ENCODE peak calls at places on chromosomes 11 and 22, in four cellular contexts. One of them, this sample, is unnamed.
A peak's percentile ranks its signal among the peaks of the same experiment; 100 is the strongest.

GRCh38 chr11:133889188-133889587 is 43.9 kb upstream of the SPATA19 start:
- DNase-seq in HepG2: no peak
- DNase-seq in K562: no peak
- DNase-seq in HCT116: no peak
- DNase-seq in this sample: no peak

GRCh38 chr11:8706673-8707432 is 24.3 kb downstream of the RPL27A start:
- DNase-seq in HepG2: no peak
- DNase-seq in K562: no peak
- DNase-seq in HCT116: no peak
- DNase-seq in this sample: no peak

GRCh38 chr11:26078217-26078821 is 253.6 kb upstream of the ANO3 start:
- DNase-seq in HepG2: no peak
- DNase-seq in K562: no peak
- DNase-seq in HCT116: no peak
- DNase-seq in this sample: no peak

GRCh38 chr11:73945396-73945795 is 5.4 kb upstream of the DNAJB13 start:
- DNase-seq in HepG2: no peak
- DNase-seq in K562: no peak
- DNase-seq in HCT116: no peak
- DNase-seq in this sample: no peak

GRCh38 chr11:12831471-12832202 is 157.4 kb downstream of the TEAD1 start:
- DNase-seq in HepG2: no peak
- DNase-seq in K562: no peak
- DNase-seq in HCT116: no peak
- DNase-seq in this sample: no peak

GRCh38 chr22:36008565-36008964 is 20.1 kb downstream of the RBFOX2 start:
- DNase-seq in HepG2: no peak
- DNase-seq in K562: no peak
- DNase-seq in HCT116: no peak
- DNase-seq in this sample: no peak

GRCh38 chr22:50329236-50329635 is 2.4 kb upstream of the DENND6B start:
- DNase-seq in HepG2: no peak
- DNase-seq in K562: no peak
- DNase-seq in HCT116: no peak
- DNase-seq in this sample: no peak

GRCh38 chr11:117187799-117188481 is 9.4 kb downstream of the SIDT2 start:
- DNase-seq in HepG2: no peak
- DNase-seq in K562: no peak
- DNase-seq in HCT116: no peak
- DNase-seq in this sample: no peak

GRCh38 chr22:22507743-22508273 is 734 bp downstream of the ZNF280B start:
- DNase-seq in HepG2: no peak
- DNase-seq in K562: no peak
- DNase-seq in HCT116: no peak
- DNase-seq in this sample: no peak

GRCh38 chr11:122663056-122663740 is 7.7 kb downstream of the UBASH3B start:
- DNase-seq in HepG2: no peak
- DNase-seq in K562: no peak
- DNase-seq in HCT116: no peak
- DNase-seq in this sample: no peak

GRCh38 chr11:74694136-74694535 is 37.1 kb downstream of the CHRDL2 start:
- DNase-seq in HepG2: peak; percentile 57
- DNase-seq in K562: peak; percentile 44
- DNase-seq in HCT116: no peak
- DNase-seq in this sample: no peak

GRCh38 chr22:44381761-44382454 is 69.2 kb upstream of the SHISAL1 start:
- DNase-seq in HepG2: no peak
- DNase-seq in K562: no peak
- DNase-seq in HCT116: no peak
- DNase-seq in this sample: no peak

GRCh38 chr22:17401728-17402127 is 32.5 kb downstream of the CECR2 start:
- DNase-seq in HepG2: no peak
- DNase-seq in K562: no peak
- DNase-seq in HCT116: no peak
- DNase-seq in this sample: no peak

GRCh38 chr22:28714043-28714442 is 27.6 kb downstream of the CHEK2 start:
- DNase-seq in HepG2: no peak
- DNase-seq in K562: no peak
- DNase-seq in HCT116: no peak
- DNase-seq in this sample: no peak

GRCh38 chr11:73186294-73186850 is 31.7 kb upstream of the P2RY2 start:
- DNase-seq in HepG2: no peak
- DNase-seq in K562: no peak
- DNase-seq in HCT116: no peak
- DNase-seq in this sample: no peak

GRCh38 chr22:22576244-22576988 is 17.4 kb upstream of the PRAME start:
- DNase-seq in HepG2: peak; percentile 32
- DNase-seq in K562: peak; percentile 96
- DNase-seq in HCT116: peak; percentile 29
- DNase-seq in this sample: no peak

GRCh38 chr11:92131289-92131890 is 93.2 kb upstream of the FAT3 start:
- DNase-seq in HepG2: no peak
- DNase-seq in K562: no peak
- DNase-seq in HCT116: no peak
- DNase-seq in this sample: no peak

GRCh38 chr11:91805293-91805692 is 419.3 kb upstream of the FAT3 start:
- DNase-seq in HepG2: no peak
- DNase-seq in K562: no peak
- DNase-seq in HCT116: no peak
- DNase-seq in this sample: no peak

GRCh38 chr22:32660292-32660691 is 141.2 kb upstream of the TIMP3 start:
- DNase-seq in HepG2: peak; percentile 78
- DNase-seq in K562: peak; percentile 68
- DNase-seq in HCT116: peak; percentile 37
- DNase-seq in this sample: peak; percentile 4

GRCh38 chr11:65917434-65918210 is 1.2 kb downstream of the C11orf68 start:
- DNase-seq in HepG2: no peak
- DNase-seq in K562: no peak
- DNase-seq in HCT116: no peak
- DNase-seq in this sample: no peak
- TF ChIP-seq TCF7L2 in HepG2: no peak
- TF ChIP-seq TCF7L2 in K562: no peak
- TF ChIP-seq TCF7L2 in HCT116: no peak
- TF ChIP-seq TCF7L2 in this sample: no peak

DNA sequence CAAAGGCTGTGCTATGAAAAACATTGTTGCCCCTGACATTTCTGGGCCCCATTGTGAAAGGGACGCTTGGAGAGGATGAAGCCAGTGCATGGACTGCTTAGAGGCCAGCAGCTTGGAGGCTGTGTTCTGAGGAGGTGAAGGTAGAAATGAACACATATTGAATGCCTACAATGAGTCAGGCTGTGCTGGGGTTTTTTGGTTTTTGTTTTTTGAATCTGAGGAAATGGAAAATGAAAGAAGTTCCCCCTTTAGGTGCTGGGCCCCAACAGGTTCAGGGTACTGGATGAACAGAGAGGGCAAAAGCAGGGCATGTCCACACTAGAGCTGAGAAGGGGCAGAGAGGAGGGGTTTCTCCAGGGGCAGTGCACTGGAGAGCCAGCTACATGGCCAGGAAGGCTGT is 166.1 kb upstream of the API5 start:
- DNase-seq in HepG2: no peak
- DNase-seq in K562: no peak
- DNase-seq in HCT116: no peak
- DNase-seq in this sample: no peak
- TF ChIP-seq SIN3A in HepG2: no peak
- TF ChIP-seq SIN3A in K562: no peak
- TF ChIP-seq SIN3A in HCT116: no peak
- TF ChIP-seq SIN3A in this sample: no peak

GRCh38 chr22:38881464-38881871 is 9.5 kb upstream of the CBX6 start:
- DNase-seq in HepG2: no peak
- DNase-seq in K562: no peak
- DNase-seq in HCT116: no peak
- DNase-seq in this sample: no peak
- TF ChIP-seq TCF7L2 in HepG2: no peak
- TF ChIP-seq TCF7L2 in K562: no peak
- TF ChIP-seq TCF7L2 in HCT116: no peak
- TF ChIP-seq TCF7L2 in this sample: no peak

GRCh38 chr11:114209904-114210303 is 86.3 kb upstream of the NNMT start:
- DNase-seq in HepG2: peak; percentile 68
- DNase-seq in K562: no peak
- DNase-seq in HCT116: no peak
- DNase-seq in this sample: no peak
- TF ChIP-seq SIN3A in HepG2: no peak
- TF ChIP-seq SIN3A in K562: no peak
- TF ChIP-seq SIN3A in HCT116: no peak
- TF ChIP-seq SIN3A in this sample: no peak

GRCh38 chr22:20106205-20106848 is 9.6 kb upstream of the RANBP1 start:
- DNase-seq in HepG2: no peak
- DNase-seq in K562: no peak
- DNase-seq in HCT116: no peak
- DNase-seq in this sample: no peak
- TF ChIP-seq TCF7L2 in HepG2: no peak
- TF ChIP-seq TCF7L2 in K562: no peak
- TF ChIP-seq TCF7L2 in HCT116: no peak
- TF ChIP-seq TCF7L2 in this sample: no peak

GRCh38 chr11:118441770-118442169 is 5.5 kb downstream of the KMT2A start:
- DNase-seq in HepG2: no peak
- DNase-seq in K562: no peak
- DNase-seq in HCT116: no peak
- DNase-seq in this sample: no peak
- TF ChIP-seq SIN3A in HepG2: no peak
- TF ChIP-seq SIN3A in K562: no peak
- TF ChIP-seq SIN3A in HCT116: no peak
- TF ChIP-seq SIN3A in this sample: no peak

GRCh38 chr11:68704887-68705286 is 20.5 kb downstream of the GAL start:
- DNase-seq in HepG2: no peak
- DNase-seq in K562: no peak
- DNase-seq in HCT116: no peak
- DNase-seq in this sample: no peak
- TF ChIP-seq TCF7L2 in HepG2: no peak
- TF ChIP-seq TCF7L2 in K562: no peak
- TF ChIP-seq TCF7L2 in HCT116: no peak
- TF ChIP-seq TCF7L2 in this sample: no peak

GRCh38 chr11:77144196-77144853 is 16.3 kb downstream of the MYO7A start:
- DNase-seq in HepG2: no peak
- DNase-seq in K562: no peak
- DNase-seq in HCT116: no peak
- DNase-seq in this sample: no peak

GRCh38 chr11:77144854-77145428 is 16.9 kb downstream of the MYO7A start:
- DNase-seq in HepG2: peak; percentile 77
- DNase-seq in K562: no peak
- DNase-seq in HCT116: no peak
- DNase-seq in this sample: no peak

GRCh38 chr11:77147668-77148321 is 19.7 kb downstream of the MYO7A start:
- DNase-seq in HepG2: no peak
- DNase-seq in K562: peak; percentile 69
- DNase-seq in HCT116: no peak
- DNase-seq in this sample: no peak

GRCh38 chr11:77147036-77147315 is 18.9 kb downstream of the MYO7A start:
- DNase-seq in HepG2: no peak
- DNase-seq in K562: no peak
- DNase-seq in HCT116: no peak
- DNase-seq in this sample: no peak

DNA sequence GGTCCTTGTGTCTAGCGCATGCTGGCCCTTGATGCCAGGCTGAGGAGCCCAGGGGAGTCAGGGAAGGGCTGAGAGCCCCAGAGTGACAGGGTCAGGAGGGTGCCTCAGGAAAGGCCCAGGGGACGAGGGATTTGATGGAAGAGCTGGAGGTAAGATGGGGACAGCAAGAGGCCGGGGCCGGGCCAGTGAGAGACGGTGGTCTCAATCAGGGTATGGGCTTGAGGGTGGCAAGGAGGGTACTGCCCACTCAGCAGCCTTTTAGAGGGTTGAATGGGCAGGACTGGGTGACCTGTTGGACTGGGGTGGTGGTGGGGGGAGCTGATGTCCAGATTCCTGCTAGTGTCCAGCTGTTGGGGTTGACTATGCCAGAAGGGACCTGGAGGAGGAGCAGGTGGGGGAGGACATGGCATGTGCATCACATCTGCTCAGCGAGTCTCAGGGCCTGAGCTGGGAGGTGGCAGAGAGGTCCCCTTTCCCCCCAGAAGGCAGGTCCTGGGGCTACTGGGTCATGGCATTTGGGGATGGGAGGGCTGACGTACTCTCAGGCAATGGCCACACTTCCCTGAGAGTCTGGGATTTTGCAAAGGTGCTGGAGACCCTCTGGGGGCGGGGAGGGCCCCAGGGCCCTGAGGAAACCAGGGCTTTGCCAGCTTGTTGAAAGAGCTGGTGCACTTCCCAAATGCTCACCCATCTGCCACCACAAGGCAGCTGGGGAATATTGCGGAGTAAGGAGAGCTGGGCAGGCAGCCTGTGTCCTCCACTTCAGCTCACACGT is 18.4 kb downstream of the MYO7A start:
- DNase-seq in HepG2: no peak
- DNase-seq in K562: no peak
- DNase-seq in HCT116: no peak
- DNase-seq in this sample: no peak
- TF ChIP-seq SIN3A in HepG2: no peak
- TF ChIP-seq SIN3A in K562: no peak
- TF ChIP-seq SIN3A in HCT116: no peak
- TF ChIP-seq SIN3A in this sample: no peak

DNA sequence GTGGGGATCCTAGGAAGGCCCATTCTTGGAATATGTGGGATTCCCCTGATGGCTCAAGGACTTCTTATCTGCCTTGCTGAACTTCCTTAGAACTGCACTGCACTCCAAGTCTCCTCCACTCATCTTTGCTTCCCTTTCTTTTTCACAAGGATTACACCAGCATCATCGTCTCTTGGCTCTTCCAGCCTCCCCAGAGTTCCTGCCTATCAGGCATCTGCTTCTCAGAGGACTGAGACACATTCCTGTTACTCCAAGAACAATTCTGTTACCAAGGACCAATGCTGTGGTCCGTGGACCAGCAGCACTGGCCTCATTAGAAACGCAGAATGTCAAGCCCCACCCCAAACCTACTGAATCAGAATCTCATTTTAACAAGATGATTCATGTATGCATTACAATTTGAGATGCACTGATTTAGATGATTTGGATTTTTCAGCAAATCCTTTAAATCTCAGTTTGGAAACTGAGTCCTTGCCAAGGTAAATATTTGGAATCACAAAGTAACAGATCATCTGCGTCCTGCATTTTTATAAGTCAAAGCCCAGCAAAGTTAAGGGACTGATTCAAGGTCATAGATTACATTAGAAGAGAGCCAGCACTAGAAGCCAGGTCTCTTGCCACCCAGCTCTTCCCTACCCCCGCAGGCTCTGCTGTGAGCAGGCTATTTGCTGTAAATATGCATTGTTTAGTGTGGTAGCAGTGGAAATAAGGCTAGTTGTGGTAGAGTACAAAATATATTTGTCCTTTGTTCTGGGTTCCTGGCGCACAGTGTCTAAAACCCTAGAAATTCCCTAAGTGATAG is 110.9 kb downstream of the SWAP70 start:
- DNase-seq in HepG2: no peak
- DNase-seq in K562: no peak
- DNase-seq in HCT116: no peak
- DNase-seq in this sample: no peak
- TF ChIP-seq TCF7L2 in HepG2: no peak
- TF ChIP-seq TCF7L2 in K562: no peak
- TF ChIP-seq TCF7L2 in HCT116: no peak
- TF ChIP-seq TCF7L2 in this sample: no peak

GRCh38 chr11:78499971-78500370 is 74.7 kb downstream of the NARS2 start:
- DNase-seq in HepG2: no peak
- DNase-seq in K562: no peak
- DNase-seq in HCT116: no peak
- DNase-seq in this sample: no peak
- TF ChIP-seq SIN3A in HepG2: no peak
- TF ChIP-seq SIN3A in K562: no peak
- TF ChIP-seq SIN3A in HCT116: no peak
- TF ChIP-seq SIN3A in this sample: no peak

This sample was measured in Panc1.